ENCODE peak calls at places on chromosome X, in seven cellular contexts. One of them, this sample, is unnamed.

GRCh38 chrX:19624754-19625153 is 109.4 kb upstream of the MAP3K15 start:
- ATAC-seq in A549: no peak
- ATAC-seq in CD4-positive, CD25-positive, alpha-beta regulatory T cell: no peak
- ATAC-seq in mucosa of descending colon: no peak
- ATAC-seq in stimulated activated naive CD8-positive, alpha-beta T cell treated with anti-CD3 and anti-CD28 coated beads, Interleukin-15, amount 100 ng/mL, for 72 hours: no peak
- ATAC-seq in gastrocnemius medialis: no peak
- ATAC-seq in right lobe of liver: no peak
- ATAC-seq in this sample: no peak

GRCh38 chrX:103556941-103557340 is 28.4 kb upstream of the TCEAL4 start:
- ATAC-seq in A549: no peak
- ATAC-seq in CD4-positive, CD25-positive, alpha-beta regulatory T cell: no peak
- ATAC-seq in mucosa of descending colon: no peak
- ATAC-seq in stimulated activated naive CD8-positive, alpha-beta T cell treated with anti-CD3 and anti-CD28 coated beads, Interleukin-15, amount 100 ng/mL, for 72 hours: no peak
- ATAC-seq in gastrocnemius medialis: no peak
- ATAC-seq in right lobe of liver: no peak
- ATAC-seq in this sample: no peak

GRCh38 chrX:136967965-136968364 is 65.8 kb downstream of the GPR101 start:
- ATAC-seq in A549: no peak
- ATAC-seq in CD4-positive, CD25-positive, alpha-beta regulatory T cell: no peak
- ATAC-seq in mucosa of descending colon: no peak
- ATAC-seq in stimulated activated naive CD8-positive, alpha-beta T cell treated with anti-CD3 and anti-CD28 coated beads, Interleukin-15, amount 100 ng/mL, for 72 hours: no peak
- ATAC-seq in gastrocnemius medialis: no peak
- ATAC-seq in right lobe of liver: no peak
- ATAC-seq in this sample: no peak

GRCh38 chrX:9204560-9204959 is 170.6 kb upstream of the FAM9B start:
- ATAC-seq in A549: peak
- ATAC-seq in CD4-positive, CD25-positive, alpha-beta regulatory T cell: no peak
- ATAC-seq in mucosa of descending colon: no peak
- ATAC-seq in stimulated activated naive CD8-positive, alpha-beta T cell treated with anti-CD3 and anti-CD28 coated beads, Interleukin-15, amount 100 ng/mL, for 72 hours: no peak
- ATAC-seq in gastrocnemius medialis: no peak
- ATAC-seq in right lobe of liver: no peak
- ATAC-seq in this sample: no peak

GRCh38 chrX:118973389-118974087 is 880 bp upstream of the LONRF3 start:
- ATAC-seq in A549: no peak
- ATAC-seq in CD4-positive, CD25-positive, alpha-beta regulatory T cell: no peak
- ATAC-seq in mucosa of descending colon: no peak
- ATAC-seq in stimulated activated naive CD8-positive, alpha-beta T cell treated with anti-CD3 and anti-CD28 coated beads, Interleukin-15, amount 100 ng/mL, for 72 hours: no peak
- ATAC-seq in gastrocnemius medialis: no peak
- ATAC-seq in right lobe of liver: no peak
- ATAC-seq in this sample: no peak

GRCh38 chrX:43940811-43941210 is 32.4 kb downstream of the NDP start:
- ATAC-seq in A549: no peak
- ATAC-seq in CD4-positive, CD25-positive, alpha-beta regulatory T cell: no peak
- ATAC-seq in mucosa of descending colon: no peak
- ATAC-seq in stimulated activated naive CD8-positive, alpha-beta T cell treated with anti-CD3 and anti-CD28 coated beads, Interleukin-15, amount 100 ng/mL, for 72 hours: no peak
- ATAC-seq in gastrocnemius medialis: no peak
- ATAC-seq in right lobe of liver: no peak
- ATAC-seq in this sample: no peak

GRCh38 chrX:134247492-134247891 is 10.5 kb downstream of the CCDC160 start:
- ATAC-seq in A549: no peak
- ATAC-seq in CD4-positive, CD25-positive, alpha-beta regulatory T cell: no peak
- ATAC-seq in mucosa of descending colon: no peak
- ATAC-seq in stimulated activated naive CD8-positive, alpha-beta T cell treated with anti-CD3 and anti-CD28 coated beads, Interleukin-15, amount 100 ng/mL, for 72 hours: no peak
- ATAC-seq in gastrocnemius medialis: no peak
- ATAC-seq in right lobe of liver: no peak
- ATAC-seq in this sample: no peak

GRCh38 chrX:45230410-45230809 is 29.7 kb upstream of the DIPK2B start:
- ATAC-seq in A549: no peak
- ATAC-seq in CD4-positive, CD25-positive, alpha-beta regulatory T cell: no peak
- ATAC-seq in mucosa of descending colon: no peak
- ATAC-seq in stimulated activated naive CD8-positive, alpha-beta T cell treated with anti-CD3 and anti-CD28 coated beads, Interleukin-15, amount 100 ng/mL, for 72 hours: no peak
- ATAC-seq in gastrocnemius medialis: no peak
- ATAC-seq in right lobe of liver: peak
- ATAC-seq in this sample: peak

GRCh38 chrX:22818061-22818460 is 181.7 kb upstream of the DDX53 start:
- ATAC-seq in A549: no peak
- ATAC-seq in CD4-positive, CD25-positive, alpha-beta regulatory T cell: no peak
- ATAC-seq in mucosa of descending colon: no peak
- ATAC-seq in stimulated activated naive CD8-positive, alpha-beta T cell treated with anti-CD3 and anti-CD28 coated beads, Interleukin-15, amount 100 ng/mL, for 72 hours: no peak
- ATAC-seq in gastrocnemius medialis: no peak
- ATAC-seq in right lobe of liver: no peak
- ATAC-seq in this sample: no peak

GRCh38 chrX:46436744-46437143 is 108.5 kb downstream of the ZNF674 start:
- ATAC-seq in A549: no peak
- ATAC-seq in CD4-positive, CD25-positive, alpha-beta regulatory T cell: no peak
- ATAC-seq in mucosa of descending colon: no peak
- ATAC-seq in stimulated activated naive CD8-positive, alpha-beta T cell treated with anti-CD3 and anti-CD28 coated beads, Interleukin-15, amount 100 ng/mL, for 72 hours: no peak
- ATAC-seq in gastrocnemius medialis: no peak
- ATAC-seq in right lobe of liver: no peak
- ATAC-seq in this sample: no peak

GRCh38 chrX:151416521-151417048 is 19.6 kb downstream of the VMA21 start:
- ATAC-seq in A549: no peak
- ATAC-seq in CD4-positive, CD25-positive, alpha-beta regulatory T cell: no peak
- ATAC-seq in mucosa of descending colon: no peak
- ATAC-seq in stimulated activated naive CD8-positive, alpha-beta T cell treated with anti-CD3 and anti-CD28 coated beads, Interleukin-15, amount 100 ng/mL, for 72 hours: no peak
- ATAC-seq in gastrocnemius medialis: no peak
- ATAC-seq in right lobe of liver: no peak
- ATAC-seq in this sample: no peak

GRCh38 chrX:39073131-39073530 is 271.9 kb downstream of the MID1IP1 start:
- ATAC-seq in A549: no peak
- ATAC-seq in CD4-positive, CD25-positive, alpha-beta regulatory T cell: no peak
- ATAC-seq in mucosa of descending colon: no peak
- ATAC-seq in stimulated activated naive CD8-positive, alpha-beta T cell treated with anti-CD3 and anti-CD28 coated beads, Interleukin-15, amount 100 ng/mL, for 72 hours: no peak
- ATAC-seq in gastrocnemius medialis: no peak
- ATAC-seq in right lobe of liver: no peak
- ATAC-seq in this sample: no peak

GRCh38 chrX:18962329-18962728 is 21.6 kb downstream of the PHKA2 start:
- ATAC-seq in A549: no peak
- ATAC-seq in CD4-positive, CD25-positive, alpha-beta regulatory T cell: no peak
- ATAC-seq in mucosa of descending colon: no peak
- ATAC-seq in stimulated activated naive CD8-positive, alpha-beta T cell treated with anti-CD3 and anti-CD28 coated beads, Interleukin-15, amount 100 ng/mL, for 72 hours: no peak
- ATAC-seq in gastrocnemius medialis: no peak
- ATAC-seq in right lobe of liver: peak
- ATAC-seq in this sample: no peak

GRCh38 chrX:8731579-8732395 is at the start of gene ANOS1:
- ATAC-seq in A549: peak
- ATAC-seq in CD4-positive, CD25-positive, alpha-beta regulatory T cell: no peak
- ATAC-seq in mucosa of descending colon: peak
- ATAC-seq in stimulated activated naive CD8-positive, alpha-beta T cell treated with anti-CD3 and anti-CD28 coated beads, Interleukin-15, amount 100 ng/mL, for 72 hours: peak
- ATAC-seq in gastrocnemius medialis: peak
- ATAC-seq in right lobe of liver: peak
- ATAC-seq in this sample: no peak

GRCh38 chrX:104854790-104855340 is 288.9 kb downstream of the IL1RAPL2 start:
- ATAC-seq in A549: no peak
- ATAC-seq in CD4-positive, CD25-positive, alpha-beta regulatory T cell: no peak
- ATAC-seq in mucosa of descending colon: no peak
- ATAC-seq in stimulated activated naive CD8-positive, alpha-beta T cell treated with anti-CD3 and anti-CD28 coated beads, Interleukin-15, amount 100 ng/mL, for 72 hours: peak
- ATAC-seq in gastrocnemius medialis: no peak
- ATAC-seq in right lobe of liver: peak
- ATAC-seq in this sample: no peak

GRCh38 chrX:24375732-24376131 is 15.3 kb downstream of the SUPT20HL1 start:
- ATAC-seq in A549: no peak
- ATAC-seq in CD4-positive, CD25-positive, alpha-beta regulatory T cell: no peak
- ATAC-seq in mucosa of descending colon: no peak
- ATAC-seq in stimulated activated naive CD8-positive, alpha-beta T cell treated with anti-CD3 and anti-CD28 coated beads, Interleukin-15, amount 100 ng/mL, for 72 hours: no peak
- ATAC-seq in gastrocnemius medialis: no peak
- ATAC-seq in right lobe of liver: no peak
- ATAC-seq in this sample: no peak

GRCh38 chrX:619812-620493 is 10.6 kb upstream of the SHOX start:
- ATAC-seq in A549: no peak
- ATAC-seq in CD4-positive, CD25-positive, alpha-beta regulatory T cell: no peak
- ATAC-seq in mucosa of descending colon: no peak
- ATAC-seq in stimulated activated naive CD8-positive, alpha-beta T cell treated with anti-CD3 and anti-CD28 coated beads, Interleukin-15, amount 100 ng/mL, for 72 hours: no peak
- ATAC-seq in gastrocnemius medialis: no peak
- ATAC-seq in right lobe of liver: no peak
- ATAC-seq in this sample: no peak

GRCh38 chrX:42934020-42934701 is 156.2 kb upstream of the PPP1R2C start:
- ATAC-seq in A549: no peak
- ATAC-seq in CD4-positive, CD25-positive, alpha-beta regulatory T cell: peak
- ATAC-seq in mucosa of descending colon: peak
- ATAC-seq in stimulated activated naive CD8-positive, alpha-beta T cell treated with anti-CD3 and anti-CD28 coated beads, Interleukin-15, amount 100 ng/mL, for 72 hours: peak
- ATAC-seq in gastrocnemius medialis: no peak
- ATAC-seq in right lobe of liver: peak
- ATAC-seq in this sample: peak

GRCh38 chrX:115892056-115892708 is 278.4 kb upstream of the AGTR2 start:
- ATAC-seq in A549: no peak
- ATAC-seq in CD4-positive, CD25-positive, alpha-beta regulatory T cell: no peak
- ATAC-seq in mucosa of descending colon: peak
- ATAC-seq in stimulated activated naive CD8-positive, alpha-beta T cell treated with anti-CD3 and anti-CD28 coated beads, Interleukin-15, amount 100 ng/mL, for 72 hours: no peak
- ATAC-seq in gastrocnemius medialis: no peak
- ATAC-seq in right lobe of liver: peak
- ATAC-seq in this sample: no peak

GRCh38 chrX:86714441-86714840 is 566.2 kb downstream of the DACH2 start:
- ATAC-seq in A549: no peak
- ATAC-seq in CD4-positive, CD25-positive, alpha-beta regulatory T cell: no peak
- ATAC-seq in mucosa of descending colon: no peak
- ATAC-seq in stimulated activated naive CD8-positive, alpha-beta T cell treated with anti-CD3 and anti-CD28 coated beads, Interleukin-15, amount 100 ng/mL, for 72 hours: no peak
- ATAC-seq in gastrocnemius medialis: no peak
- ATAC-seq in right lobe of liver: no peak
- ATAC-seq in this sample: no peak

GRCh38 chrX:10414872-10415703 is 205.3 kb downstream of the MID1 start:
- ATAC-seq in A549: peak
- ATAC-seq in CD4-positive, CD25-positive, alpha-beta regulatory T cell: no peak
- ATAC-seq in mucosa of descending colon: no peak
- ATAC-seq in stimulated activated naive CD8-positive, alpha-beta T cell treated with anti-CD3 and anti-CD28 coated beads, Interleukin-15, amount 100 ng/mL, for 72 hours: no peak
- ATAC-seq in gastrocnemius medialis: no peak
- ATAC-seq in right lobe of liver: no peak
- ATAC-seq in this sample: no peak

GRCh38 chrX:1385251-1385794 is 6.6 kb downstream of the SLC25A6 start:
- ATAC-seq in A549: no peak
- ATAC-seq in CD4-positive, CD25-positive, alpha-beta regulatory T cell: no peak
- ATAC-seq in mucosa of descending colon: no peak
- ATAC-seq in stimulated activated naive CD8-positive, alpha-beta T cell treated with anti-CD3 and anti-CD28 coated beads, Interleukin-15, amount 100 ng/mL, for 72 hours: no peak
- ATAC-seq in gastrocnemius medialis: no peak
- ATAC-seq in right lobe of liver: no peak
- ATAC-seq in this sample: no peak

GRCh38 chrX:10077425-10078188 is 79.2 kb upstream of the CLCN4 start:
- ATAC-seq in A549: peak
- ATAC-seq in CD4-positive, CD25-positive, alpha-beta regulatory T cell: peak
- ATAC-seq in mucosa of descending colon: no peak
- ATAC-seq in stimulated activated naive CD8-positive, alpha-beta T cell treated with anti-CD3 and anti-CD28 coated beads, Interleukin-15, amount 100 ng/mL, for 72 hours: no peak
- ATAC-seq in gastrocnemius medialis: no peak
- ATAC-seq in right lobe of liver: peak
- ATAC-seq in this sample: no peak

GRCh38 chrX:140434347-140434746 is 70.5 kb downstream of the SOX3 start:
- ATAC-seq in A549: no peak
- ATAC-seq in CD4-positive, CD25-positive, alpha-beta regulatory T cell: no peak
- ATAC-seq in mucosa of descending colon: no peak
- ATAC-seq in stimulated activated naive CD8-positive, alpha-beta T cell treated with anti-CD3 and anti-CD28 coated beads, Interleukin-15, amount 100 ng/mL, for 72 hours: no peak
- ATAC-seq in gastrocnemius medialis: no peak
- ATAC-seq in right lobe of liver: no peak
- ATAC-seq in this sample: no peak

GRCh38 chrX:275476-275966 is 5.7 kb upstream of the PLCXD1 start:
- ATAC-seq in A549: peak
- ATAC-seq in CD4-positive, CD25-positive, alpha-beta regulatory T cell: no peak
- ATAC-seq in mucosa of descending colon: peak
- ATAC-seq in stimulated activated naive CD8-positive, alpha-beta T cell treated with anti-CD3 and anti-CD28 coated beads, Interleukin-15, amount 100 ng/mL, for 72 hours: peak
- ATAC-seq in gastrocnemius medialis: peak
- ATAC-seq in right lobe of liver: peak
- ATAC-seq in this sample: peak

GRCh38 chrX:29388509-29388908 is 801.3 kb downstream of the IL1RAPL1 start:
- ATAC-seq in A549: no peak
- ATAC-seq in CD4-positive, CD25-positive, alpha-beta regulatory T cell: no peak
- ATAC-seq in mucosa of descending colon: no peak
- ATAC-seq in stimulated activated naive CD8-positive, alpha-beta T cell treated with anti-CD3 and anti-CD28 coated beads, Interleukin-15, amount 100 ng/mL, for 72 hours: no peak
- ATAC-seq in gastrocnemius medialis: no peak
- ATAC-seq in right lobe of liver: no peak
- ATAC-seq in this sample: no peak

GRCh38 chrX:49197543-49198087 is 2.4 kb downstream of the SYP start:
- ATAC-seq in A549: no peak
- ATAC-seq in CD4-positive, CD25-positive, alpha-beta regulatory T cell: no peak
- ATAC-seq in mucosa of descending colon: no peak
- ATAC-seq in stimulated activated naive CD8-positive, alpha-beta T cell treated with anti-CD3 and anti-CD28 coated beads, Interleukin-15, amount 100 ng/mL, for 72 hours: no peak
- ATAC-seq in gastrocnemius medialis: no peak
- ATAC-seq in right lobe of liver: no peak
- ATAC-seq in this sample: no peak

This sample was measured in stimulated activated memory B cell treated with anti-CD40 and anti-IgM and Interleukin-4, amounts not matched to agents 10 μg/mL and 1 μg/mL and 100 μg/mL, for 72 hours.